ENCODE peak calls at places on chromosomes 1 and 21, in ten cellular contexts. N is epithelial cell of esophagus, E is fibroblast of villous mesenchyme, Y is ovary, W is neural crest cell, R is A549, F is cardiac fibroblast, A is suprapubic skin, B is coronary artery, T is bronchial epithelial cell. G is an unnamed sample.

GRCh38 chr1:84116558-84116957 is 27.5 kb upstream of the PRKACB start:
- DNase-seq in Y (no peak), N (no peak), T (no peak), A (no peak), F (no peak), B (no peak), W (no peak), E (no peak), R (no peak), G (no peak)

GRCh38 chr1:225561675-225562074 is 91.2 kb downstream of the ENAH start:
- DNase-seq in F (no peak), A (no peak), B (no peak), R (no peak), T (no peak), W (no peak), E (peak), Y (no peak), N (no peak), G (no peak)

GRCh38 chr1:222818171-222818570 is 3.3 kb downstream of the DISP1 start:
- DNase-seq in Y (no peak), B (no peak), W (no peak), T (peak), E (no peak), F (no peak), A (no peak), R (no peak), N (peak), G (no peak)

GRCh38 chr1:232891116-232891515 is 59.3 kb upstream of the NTPCR start:
- DNase-seq in R (no peak), B (no peak), E (peak), Y (no peak), F (peak), T (no peak), A (no peak), W (no peak), N (no peak), G (peak)

GRCh38 chr1:161119379-161120061 is 1.6 kb downstream of the NIT1 start:
- DNase-seq in T (peak), W (no peak), B (no peak), Y (no peak), E (peak), F (peak), N (peak), R (peak), A (no peak), G (peak)

GRCh38 chr1:226549094-226549936 is 751 bp downstream of the STUM start:
- DNase-seq in R (peak), W (no peak), B (no peak), N (no peak), A (no peak), T (no peak), E (no peak), Y (peak), F (no peak), G (no peak)

GRCh38 chr1:214840366-214840765 is 237.4 kb downstream of the CENPF start:
- DNase-seq in R (no peak), W (no peak), Y (no peak), N (peak), T (no peak), A (no peak), F (peak), E (peak), B (no peak), G (peak)

GRCh38 chr1:94362466-94363058 is 55.6 kb upstream of the ABCD3 start:
- DNase-seq in E (no peak), F (peak), R (no peak), T (peak), W (no peak), B (no peak), Y (no peak), N (peak), A (no peak), G (no peak)

GRCh38 chr1:119662034-119662437 is 14.0 kb upstream of the ZNF697 start:
- DNase-seq in R (no peak), Y (no peak), A (no peak), B (no peak), T (peak), F (no peak), E (no peak), N (no peak), W (no peak), G (no peak)

GRCh38 chr1:163069142-163069541 is at the start of gene RGS4:
- DNase-seq in Y (peak), B (peak), T (peak), N (peak), E (peak), A (no peak), F (peak), W (peak), R (no peak), G (peak)

GRCh38 chr1:204450461-204451257 is 39.0 kb upstream of the PPP1R15B start:
- DNase-seq in T (peak), W (no peak), E (no peak), B (peak), R (peak), N (peak), F (no peak), A (no peak), Y (no peak), G (no peak)
- TF ChIP-seq CTCF in T (no peak), W (no peak), E (no peak), B (no peak), R (no peak), N (no peak), F (no peak), A (no peak), Y (no peak), G (no peak)

DNA sequence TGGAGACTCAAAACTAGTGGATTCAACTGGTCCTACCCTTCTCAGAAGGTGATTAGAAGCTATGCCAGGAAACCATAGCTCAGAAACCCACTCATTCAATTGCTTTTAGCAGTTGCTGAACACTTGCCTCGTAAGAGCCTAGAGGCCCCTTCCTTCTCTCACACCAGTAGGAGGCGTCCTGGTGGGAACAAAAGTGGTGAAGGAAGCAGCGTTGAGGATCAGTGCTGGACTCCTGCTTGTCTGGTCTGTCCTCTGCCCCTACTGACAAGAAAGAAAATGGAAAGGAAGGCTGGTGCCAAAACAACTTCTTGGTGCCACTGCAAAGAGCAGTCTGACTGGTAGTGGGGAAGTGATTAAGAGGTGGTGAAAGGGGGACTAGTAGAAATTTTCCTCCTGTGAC is 269.7 kb downstream of the LMO4 start:
- DNase-seq in Y (no peak), W (no peak), A (no peak), N (no peak), T (no peak), R (no peak), B (no peak), F (no peak), E (no peak), G (no peak)
- TF ChIP-seq CTCF in Y (no peak), W (peak), A (no peak), N (no peak), T (peak), R (no peak), B (no peak), F (peak), E (peak), G (no peak)

GRCh38 chr1:62269439-62269838 is 49.8 kb downstream of the KANK4 start:
- DNase-seq in R (no peak), T (no peak), A (no peak), B (no peak), Y (no peak), E (no peak), F (no peak), W (no peak), N (no peak), G (no peak)

GRCh38 chr1:62271137-62271536 is 48.1 kb downstream of the KANK4 start:
- DNase-seq in A (no peak), W (no peak), N (no peak), B (no peak), E (no peak), T (no peak), Y (no peak), R (no peak), F (no peak), G (no peak)

GRCh38 chr1:62273953-62274352 is 45.3 kb downstream of the KANK4 start:
- DNase-seq in T (no peak), R (no peak), B (no peak), W (no peak), Y (no peak), E (no peak), A (no peak), F (no peak), N (no peak), G (no peak)

GRCh38 chr1:62274496-62274895 is 44.7 kb downstream of the KANK4 start:
- DNase-seq in T (no peak), Y (no peak), R (no peak), B (no peak), A (no peak), F (no peak), N (no peak), W (no peak), E (no peak), G (no peak)

GRCh38 chr1:62271932-62272728 is 47.1 kb downstream of the KANK4 start:
- DNase-seq in W (no peak), F (no peak), A (no peak), N (no peak), E (no peak), T (no peak), R (no peak), Y (no peak), B (no peak), G (peak)
- TF ChIP-seq CTCF in W (peak), F (no peak), A (no peak), N (no peak), E (no peak), T (no peak), R (no peak), Y (no peak), B (no peak), G (peak)

GRCh38 chr21:31459457-31459856 is 115.4 kb upstream of the TIAM1 start:
- DNase-seq in R (peak), T (no peak), E (no peak), N (peak), F (no peak), A (no peak), Y (no peak), W (no peak), B (no peak), G (no peak)
- TF ChIP-seq CTCF in R (peak), T (no peak), E (no peak), N (peak), F (no peak), A (no peak), Y (no peak), W (peak), B (no peak), G (no peak)

DNA sequence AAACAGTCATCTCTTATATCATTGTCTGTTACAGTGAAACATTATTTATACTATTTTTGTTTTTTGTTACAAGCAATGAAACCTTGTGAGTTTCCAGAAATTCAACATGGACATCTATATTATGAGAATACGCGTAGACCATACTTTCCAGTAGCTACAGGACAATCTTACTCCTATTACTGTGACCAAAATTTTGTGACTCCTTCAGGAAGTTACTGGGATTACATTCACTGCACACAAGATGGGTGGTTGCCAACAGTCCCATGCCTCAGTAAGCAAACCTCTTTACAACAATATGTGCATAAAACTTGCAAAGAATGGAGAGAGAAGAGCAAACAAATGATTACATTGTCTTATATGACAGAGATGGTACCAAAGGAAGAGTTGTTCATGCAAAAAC is 22.4 kb downstream of the CFHR4 start:
- DNase-seq in W (no peak), Y (no peak), R (no peak), A (no peak), T (peak), E (no peak), F (peak), N (peak), B (no peak), G (no peak)
- TF ChIP-seq CTCF in W (peak), Y (no peak), R (no peak), A (no peak), T (no peak), E (no peak), F (no peak), N (peak), B (no peak), G (peak)

DNA sequence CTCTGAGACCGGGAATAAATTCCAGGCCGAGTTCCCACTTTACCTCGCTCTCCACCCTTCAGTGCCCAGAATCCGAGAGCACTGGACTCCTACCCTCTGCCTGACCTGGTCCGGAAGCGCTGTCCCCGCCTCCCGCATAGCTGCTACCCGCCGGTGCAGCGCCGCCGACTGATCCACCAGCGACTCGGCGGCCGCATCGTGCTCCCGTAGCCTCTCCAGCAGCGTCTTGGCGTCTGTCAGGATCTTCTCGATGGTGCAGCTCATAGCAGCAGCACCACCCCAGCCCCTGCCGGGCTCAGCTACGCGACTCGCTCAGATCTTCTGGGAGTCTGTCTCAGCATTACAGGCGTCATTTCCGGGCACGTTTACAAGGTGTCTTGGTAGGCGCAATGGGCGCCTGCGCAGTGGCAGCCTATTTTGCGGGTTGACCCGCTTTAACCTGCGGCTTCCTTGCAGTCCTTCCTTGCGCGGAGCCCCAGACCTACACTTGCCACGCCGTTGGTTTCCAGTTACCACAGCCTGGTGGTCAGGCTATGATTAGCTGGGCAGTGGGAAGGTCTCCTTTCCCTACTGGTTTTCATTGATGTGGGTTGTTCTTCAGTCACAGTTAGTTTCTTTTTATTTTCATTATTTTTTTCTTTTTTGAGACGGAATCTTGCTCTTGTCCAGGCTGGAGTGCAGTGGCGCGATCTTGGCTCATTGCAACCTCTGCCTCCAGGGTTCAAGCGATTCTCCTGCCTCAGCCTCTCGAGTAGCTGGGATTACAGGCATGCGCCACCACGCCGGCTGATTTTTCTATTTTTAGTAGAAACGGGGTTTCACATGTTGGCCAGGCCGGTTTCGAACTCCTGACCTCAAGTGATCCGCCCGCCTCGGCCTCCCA is at the start of gene SIKE1:
- DNase-seq in N (peak), E (peak), A (peak), W (peak), F (peak), Y (peak), T (peak), R (peak), B (peak), G (peak)
- TF ChIP-seq CTCF in N (peak), E (no peak), A (no peak), W (peak), F (no peak), Y (no peak), T (peak), R (no peak), B (no peak), G (peak)

GRCh38 chr1:213060836-213061235 is 9.8 kb downstream of the RPS6KC1 start:
- DNase-seq in T (no peak), F (no peak), A (no peak), Y (no peak), N (no peak), B (no peak), W (no peak), E (no peak), R (no peak), G (no peak)

GRCh38 chr1:213065800-213066199 is 14.8 kb downstream of the RPS6KC1 start:
- DNase-seq in E (no peak), Y (no peak), R (no peak), A (no peak), F (no peak), N (no peak), T (no peak), B (no peak), W (no peak), G (no peak)

GRCh38 chr1:213057264-213058059 is 6.4 kb downstream of the RPS6KC1 start:
- DNase-seq in Y (no peak), R (no peak), T (no peak), W (no peak), E (no peak), B (no peak), N (no peak), F (no peak), A (no peak), G (no peak)

GRCh38 chr1:213066363-213066762 is 15.3 kb downstream of the RPS6KC1 start:
- DNase-seq in W (no peak), Y (no peak), R (no peak), A (no peak), N (no peak), F (no peak), B (no peak), E (no peak), T (no peak), G (no peak)

GRCh38 chr1:213061263-213061662 is 10.2 kb downstream of the RPS6KC1 start:
- DNase-seq in E (no peak), N (no peak), A (no peak), W (no peak), Y (no peak), R (no peak), B (no peak), T (no peak), F (no peak), G (no peak)
- TF ChIP-seq CTCF in E (no peak), N (peak), A (no peak), W (peak), Y (no peak), R (no peak), B (no peak), T (no peak), F (no peak), G (no peak)